ENCODE peak calls at places on chromosomes 5 and 9, in nine cellular contexts. R, C, O, W, G, U, L, J and N are unnamed samples. For H3K27me3, the result is how much of the 10 kb centered on the place peaks cover.

GRCh38 chr5:117690603-117691002 is 1116.0 kb upstream of the SEMA6A start:
- DNase-seq in R (no peak), C (no peak), O (no peak), W (no peak), G (no peak), U (no peak), L (no peak), J (no peak), N (no peak)

GRCh38 chr5:135739383-135739961 is 95.0 kb upstream of the SLC25A48 start:
- DNase-seq in R (no peak), C (no peak), O (peak), W (no peak), G (peak), U (no peak), L (no peak), J (no peak), N (no peak)

GRCh38 chr9:88660611-88661010 is 125.6 kb downstream of the NXNL2 start:
- DNase-seq in R (peak), C (no peak), O (no peak), W (no peak), G (no peak), U (peak), L (no peak), J (no peak), N (no peak)

GRCh38 chr9:117783828-117784227 is 79.6 kb downstream of the TLR4 start:
- DNase-seq in R (no peak), C (no peak), O (peak), W (no peak), G (no peak), U (no peak), L (no peak), J (no peak), N (no peak)

GRCh38 chr9:21585756-21586752 is 103.9 kb upstream of the IFNE start:
- DNase-seq in R (peak), C (no peak), O (no peak), W (no peak), G (no peak), U (no peak), L (no peak), J (no peak), N (no peak)

GRCh38 chr5:61386062-61386800 is 54.2 kb downstream of the ZSWIM6 start:
- DNase-seq in R (no peak), C (no peak), O (no peak), W (no peak), G (no peak), U (no peak), L (no peak), J (no peak), N (no peak)

GRCh38 chr5:154916874-154917273 is 21.1 kb downstream of the GEMIN5 start:
- DNase-seq in R (peak), C (no peak), O (no peak), W (no peak), G (no peak), U (no peak), L (no peak), J (no peak), N (no peak)

GRCh38 chr9:84297162-84297821 is 43.3 kb downstream of the SLC28A3 start:
- DNase-seq in R (no peak), C (no peak), O (no peak), W (no peak), G (peak), U (peak), L (no peak), J (no peak), N (no peak)

GRCh38 chr5:143341807-143342570 is 61.5 kb downstream of the NR3C1 start:
- DNase-seq in R (peak), C (no peak), O (no peak), W (no peak), G (peak), U (peak), L (no peak), J (no peak), N (no peak)

GRCh38 chr9:115000217-115000639 is 69.8 kb upstream of the TNFSF8 start:
- DNase-seq in R (no peak), C (no peak), O (no peak), W (no peak), G (no peak), U (no peak), L (no peak), J (no peak), N (no peak)

GRCh38 chr9:113991714-113992113 is 86.4 kb downstream of the AMBP start:
- DNase-seq in R (no peak), C (no peak), O (no peak), W (no peak), G (no peak), U (no peak), L (no peak), J (no peak), N (no peak)

GRCh38 chr9:113992994-113993393 is 85.1 kb downstream of the AMBP start:
- DNase-seq in R (no peak), C (no peak), O (no peak), W (no peak), G (no peak), U (no peak), L (no peak), J (no peak), N (no peak)

GRCh38 chr9:113993838-113994540 is 84.1 kb downstream of the AMBP start:
- DNase-seq in R (peak), C (peak), O (peak), W (peak), G (peak), U (peak), L (peak), J (peak), N (peak)

GRCh38 chr9:113990975-113991471 is 87.1 kb downstream of the AMBP start:
- DNase-seq in R (no peak), C (no peak), O (no peak), W (no peak), G (no peak), U (no peak), L (no peak), J (no peak), N (no peak)

GRCh38 chr9:113992276-113992951 is 85.7 kb downstream of the AMBP start:
- DNase-seq in R (no peak), C (no peak), O (no peak), W (no peak), G (no peak), U (no peak), L (peak), J (no peak), N (peak)
- H3K27ac ChIP-seq in R (no peak), C (no peak), O (no peak), W (no peak), G (no peak), U (no peak), L (peak), J (no peak), N (peak)

DNA sequence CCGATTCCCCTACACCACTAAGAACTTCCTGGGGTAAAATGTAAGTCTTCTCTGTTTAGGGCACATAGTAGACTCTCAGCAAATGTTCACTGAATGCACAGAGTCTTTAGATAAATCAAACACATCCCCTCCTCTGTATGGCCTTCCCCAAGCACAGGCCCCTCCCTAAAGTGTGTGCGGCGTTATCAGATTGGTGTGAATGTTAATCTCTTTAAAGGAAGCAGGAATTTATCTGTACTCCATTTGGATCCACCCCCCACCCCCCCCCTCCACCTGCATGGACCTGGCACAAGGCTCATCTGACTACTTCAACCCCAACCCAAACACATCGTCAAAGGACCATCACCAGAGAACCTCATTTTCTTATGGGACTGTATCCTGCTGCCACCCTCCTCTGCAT is 6.3 kb downstream of the PCDH1 start:
- DNase-seq in R (no peak), C (no peak), O (peak), W (no peak), G (no peak), U (no peak), L (no peak), J (no peak), N (no peak)
- H3K27me3 ChIP-seq in R (under half), C (under half), O (under half), W (under half), G (under half), U (under half), L (under half), J (under half), N (under half)

DNA sequence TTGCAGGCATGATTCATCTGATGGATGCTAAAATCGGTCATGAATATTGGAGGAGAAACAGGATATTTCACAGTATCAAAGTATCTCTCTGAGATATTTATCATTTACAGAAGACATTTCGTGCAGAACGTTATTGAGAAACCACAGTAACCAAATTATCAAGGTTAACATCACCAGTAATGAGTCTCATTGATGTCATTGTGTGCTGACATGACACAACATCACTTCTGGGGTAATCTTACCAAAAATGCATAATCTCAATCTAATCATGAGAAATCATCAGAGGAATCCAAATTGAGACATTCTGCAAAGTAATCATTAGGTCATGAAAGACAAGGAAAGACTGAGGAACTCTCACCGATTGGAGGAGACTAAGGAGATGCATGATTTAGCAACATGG is 42.7 kb downstream of the C5orf22 start:
- DNase-seq in R (no peak), C (no peak), O (no peak), W (no peak), G (no peak), U (no peak), L (no peak), J (no peak), N (no peak)
- TF ChIP-seq CTCF in R (no peak), C (no peak), O (no peak), W (no peak), G (no peak), U (no peak), L (no peak), J (no peak), N (no peak)

DNA sequence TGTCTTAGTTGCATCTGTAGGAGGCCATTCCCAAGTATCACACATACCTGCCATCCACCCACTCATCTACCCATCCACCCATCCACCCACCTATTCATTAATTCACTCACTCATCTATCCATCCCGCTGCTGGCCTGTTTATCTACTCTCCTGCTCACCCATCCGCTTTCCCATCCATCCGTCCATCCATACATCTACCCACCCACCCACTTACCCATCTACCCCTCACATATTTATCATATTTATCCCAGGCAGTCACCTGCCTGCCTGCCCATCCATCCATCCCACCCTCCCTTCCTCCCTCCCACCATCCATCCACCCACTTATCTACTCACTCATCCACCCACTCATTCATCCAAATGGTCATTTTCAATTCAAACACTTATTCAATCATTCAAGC is 143.9 kb upstream of the PANK3 start:
- DNase-seq in R (no peak), C (no peak), O (no peak), W (no peak), G (no peak), U (no peak), L (no peak), J (no peak), N (no peak)
- H3K27ac ChIP-seq in R (no peak), C (no peak), O (no peak), W (no peak), G (no peak), U (no peak), L (no peak), J (no peak), N (no peak)

GRCh38 chr5:173235499-173236394 is 741 bp upstream of the NKX2-5 start:
- DNase-seq in R (no peak), C (no peak), O (no peak), W (no peak), G (no peak), U (no peak), L (no peak), J (no peak), N (no peak)
- H3K27me3 ChIP-seq in R (under half), C (under half), O (half or more), W (half or more), G (half or more), U (half or more), L (under half), J (half or more), N (half or more)

DNA sequence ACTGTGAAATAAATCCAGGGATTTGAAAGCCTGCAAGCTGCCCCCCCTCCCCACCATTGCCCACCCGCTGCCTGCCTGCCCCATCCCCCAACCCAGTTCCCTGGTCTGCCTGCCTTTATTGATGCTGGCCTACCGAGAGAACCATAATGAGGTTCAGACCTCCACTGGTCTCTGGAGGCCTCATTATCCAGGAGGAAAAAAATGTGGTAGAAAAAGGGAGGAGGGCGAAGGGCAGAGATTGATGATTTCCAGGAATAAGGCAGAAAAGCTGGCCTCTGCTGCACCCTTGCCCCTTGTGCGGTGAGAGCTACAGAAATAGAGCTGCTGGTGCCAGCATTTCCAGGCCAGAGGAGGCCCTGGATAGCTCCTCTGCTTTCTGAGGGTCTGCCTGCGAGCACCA is 216.1 kb downstream of the PAPPA start:
- DNase-seq in R (no peak), C (no peak), O (no peak), W (no peak), G (no peak), U (no peak), L (no peak), J (no peak), N (no peak)
- TF ChIP-seq CTCF in R (no peak), C (no peak), O (no peak), W (no peak), G (no peak), U (no peak), L (no peak), J (no peak), N (no peak)

GRCh38 chr9:137722481-137722880 is 103.7 kb downstream of the EHMT1 start:
- DNase-seq in R (no peak), C (no peak), O (no peak), W (no peak), G (no peak), U (no peak), L (no peak), J (no peak), N (no peak)
- H3K27ac ChIP-seq in R (no peak), C (no peak), O (no peak), W (no peak), G (no peak), U (no peak), L (no peak), J (no peak), N (peak)

DNA sequence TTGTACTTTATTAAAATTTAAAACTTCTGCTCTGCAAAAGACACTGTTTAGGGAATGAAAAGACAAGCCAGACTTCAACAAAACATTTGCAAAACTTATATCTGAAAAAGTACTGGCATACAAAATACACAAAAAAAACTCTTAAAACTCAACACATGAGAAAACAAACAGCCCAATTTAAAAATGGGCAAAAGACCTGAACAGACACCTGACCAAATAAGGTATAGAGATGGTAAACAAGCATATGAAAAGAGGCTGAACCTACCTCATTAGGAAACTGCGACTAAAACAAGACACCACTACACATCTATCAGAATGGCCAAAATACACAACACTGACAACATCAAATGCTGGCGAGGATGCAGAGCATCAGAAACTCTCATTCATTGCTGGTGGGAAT is 54.4 kb upstream of the LMX1B start:
- DNase-seq in R (no peak), C (no peak), O (no peak), W (no peak), G (no peak), U (no peak), L (no peak), J (no peak), N (no peak)
- H3K27me3 ChIP-seq in R (under half), C (under half), O (under half), W (under half), G (under half), U (under half), L (under half), J (under half), N (under half)

DNA sequence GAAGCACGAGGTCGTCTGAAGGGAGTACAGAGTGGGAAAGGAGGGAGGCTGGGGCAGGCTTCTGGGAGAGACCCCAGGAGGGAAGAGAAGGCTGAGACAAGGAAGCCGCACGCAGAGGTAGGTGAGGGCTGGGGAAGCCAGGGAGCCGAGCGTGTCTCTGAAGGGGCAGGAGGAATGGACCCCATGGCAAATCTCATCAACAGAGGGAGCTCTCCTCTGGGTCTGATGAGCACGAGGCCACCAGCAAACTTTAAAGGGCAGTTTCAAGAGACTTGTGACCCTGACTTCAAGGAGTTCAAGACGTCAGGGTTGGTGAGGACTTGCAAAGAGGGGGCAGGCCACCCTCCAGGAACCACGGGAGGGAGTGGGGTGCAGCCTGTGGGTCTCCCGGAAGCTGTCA is 326.2 kb upstream of the IRX2 start:
- DNase-seq in R (no peak), C (no peak), O (no peak), W (no peak), G (no peak), U (no peak), L (no peak), J (no peak), N (no peak)
- TF ChIP-seq CTCF in R (no peak), C (no peak), O (no peak), W (no peak), G (no peak), U (no peak), L (no peak), J (no peak), N (no peak)

GRCh38 chr5:140282266-140282665 is 20.6 kb downstream of the PFDN1 start:
- DNase-seq in R (no peak), C (no peak), O (no peak), W (no peak), G (no peak), U (no peak), L (no peak), J (no peak), N (no peak)
- H3K27ac ChIP-seq in R (no peak), C (no peak), O (no peak), W (no peak), G (no peak), U (no peak), L (no peak), J (no peak), N (no peak)